ENCODE peak calls at places on chromosomes 13 and 19, in ten cellular contexts. G, N, C, E, Y, X, F, K, W and V are unnamed samples.
A peak's percentile ranks its signal among the peaks of the same experiment; 100 is the strongest.

GRCh38 chr13:26255717-26256277 is 1.9 kb downstream of the CDK8 start:
- DNase-seq in G (no peak), N (no peak), C (peak; percentile 9), E (peak; percentile 26), Y (no peak), X (no peak), F (peak; percentile 41), K (no peak), W (no peak), V (peak; percentile 30)

GRCh38 chr13:107685876-107686275 is 529.5 kb downstream of the LIG4 start:
- DNase-seq in G (no peak), N (no peak), C (no peak), E (no peak), Y (no peak), X (no peak), F (no peak), K (no peak), W (no peak), V (no peak)

GRCh38 chr13:36725936-36726335 is 52.1 kb downstream of the SERTM1 start:
- DNase-seq in G (no peak), N (no peak), C (no peak), E (no peak), Y (no peak), X (no peak), F (no peak), K (no peak), W (no peak), V (no peak)

GRCh38 chr19:16442386-16443276 is 29.1 kb downstream of the EPS15L1 start:
- DNase-seq in G (no peak), N (no peak), C (no peak), E (no peak), Y (no peak), X (no peak), F (no peak), K (no peak), W (peak; percentile 39), V (no peak)

GRCh38 chr19:18896421-18896841 is 473 bp upstream of the CERS1 start:
- DNase-seq in G (no peak), N (no peak), C (peak; percentile 13), E (no peak), Y (no peak), X (no peak), F (peak; percentile 49), K (no peak), W (no peak), V (no peak)

GRCh38 chr19:862529-863304 is 3.3 kb downstream of the CFD start:
- DNase-seq in G (peak; percentile 74), N (peak; percentile 30), C (peak; percentile 37), E (peak; percentile 60), Y (no peak), X (peak; percentile 70), F (peak; percentile 58), K (peak; percentile 45), W (no peak), V (no peak)

GRCh38 chr19:2343289-2343982 is 15.0 kb downstream of the SPPL2B start:
- DNase-seq in G (no peak), N (no peak), C (no peak), E (no peak), Y (no peak), X (no peak), F (no peak), K (no peak), W (no peak), V (no peak)

GRCh38 chr19:54439174-54439851 is 9.7 kb upstream of the LENG8 start:
- DNase-seq in G (no peak), N (peak; percentile 67), C (peak; percentile 34), E (peak; percentile 62), Y (no peak), X (no peak), F (peak; percentile 52), K (no peak), W (no peak), V (no peak)

GRCh38 chr19:48415395-48415794 is 21.9 kb downstream of the GRIN2D start:
- DNase-seq in G (peak; percentile 52), N (peak; percentile 62), C (peak; percentile 51), E (peak; percentile 54), Y (peak; percentile 31), X (no peak), F (peak; percentile 89), K (no peak), W (peak; percentile 71), V (no peak)

GRCh38 chr19:14394167-14394566 is 12.9 kb downstream of the ADGRE5 start:
- DNase-seq in G (no peak), N (no peak), C (no peak), E (no peak), Y (no peak), X (no peak), F (no peak), K (no peak), W (no peak), V (no peak)

GRCh38 chr19:49818691-49819331 is 722 bp downstream of the MED25 start:
- DNase-seq in G (no peak), N (no peak), C (no peak), E (peak; percentile 42), Y (no peak), X (no peak), F (peak; percentile 47), K (no peak), W (no peak), V (no peak)

GRCh38 chr19:38650911-38651584 is 3.6 kb downstream of the ACTN4 start:
- DNase-seq in G (no peak), N (no peak), C (peak; percentile 93), E (peak; percentile 61), Y (no peak), X (no peak), F (peak; percentile 94), K (no peak), W (no peak), V (no peak)

GRCh38 chr19:47124937-47125668 is 5.5 kb upstream of the SAE1 start:
- DNase-seq in G (no peak), N (peak; percentile 45), C (peak; percentile 69), E (peak; percentile 82), Y (no peak), X (peak; percentile 37), F (peak; percentile 81), K (no peak), W (peak; percentile 74), V (peak; percentile 69)

GRCh38 chr13:51715613-51716012 is 88.3 kb downstream of the DHRS12 start:
- DNase-seq in G (no peak), N (no peak), C (no peak), E (no peak), Y (no peak), X (no peak), F (no peak), K (no peak), W (no peak), V (no peak)